ENCODE peak calls at places on chromosome 18, in four cellular contexts. O is kidney; U is CD8-positive, alpha-beta T cell; J is IMR-90. W is an unnamed sample.

GRCh38 chr18:49645836-49646235 is 84.0 kb downstream of the LIPG start:
- DNase-seq in J (peak; percentile 43), U (no peak), O (no peak), W (no peak)

GRCh38 chr18:7789853-7790552 is 222.9 kb downstream of the PTPRM start:
- DNase-seq in J (peak; percentile 55), O (no peak), U (no peak), W (no peak)

GRCh38 chr18:71443726-71444480 is 1100.2 kb downstream of the CBLN2 start:
- DNase-seq in O (no peak), U (no peak), J (no peak), W (no peak)

GRCh38 chr18:48997985-48998831 is 47.4 kb upstream of the SMAD7 start:
- DNase-seq in J (peak; percentile 97), O (peak; percentile 94), U (no peak), W (peak; percentile 87)

GRCh38 chr18:48442761-48443160 is 33.6 kb upstream of the ZBTB7C start:
- DNase-seq in O (no peak), U (no peak), J (peak; percentile 12), W (no peak)

GRCh38 chr18:57925706-57926105 is 118.3 kb upstream of the NEDD4L start:
- DNase-seq in O (no peak), U (no peak), J (peak; percentile 85), W (no peak)

GRCh38 chr18:30056528-30056927 is 986.0 kb downstream of the DSC3 start:
- DNase-seq in O (no peak), U (no peak), J (no peak), W (no peak)

GRCh38 chr18:6960656-6961055 is 156.9 kb downstream of the LAMA1 start:
- DNase-seq in J (peak; percentile 65), O (no peak), U (no peak), W (no peak)

GRCh38 chr18:55634545-55634944 is 46.6 kb upstream of the TCF4 start:
- DNase-seq in U (no peak), J (peak; percentile 84), O (no peak), W (no peak)

GRCh38 chr18:75869197-75869596 is 441.7 kb upstream of the SMIM21 start:
- DNase-seq in U (no peak), J (no peak), O (no peak), W (no peak)

GRCh38 chr18:76496200-76496890 is 1.3 kb upstream of the ZNF516 start:
- DNase-seq in U (peak; percentile 39), J (peak; percentile 74), O (peak; percentile 83), W (peak; percentile 88)

GRCh38 chr18:79395761-79396404 is at the start of gene NFATC1:
- DNase-seq in J (peak; percentile 67), O (peak; percentile 91), U (peak; percentile 61), W (peak; percentile 80)

GRCh38 chr18:8610442-8610801 is 1.2 kb downstream of the RAB12 start:
- DNase-seq in O (no peak), U (no peak), J (peak; percentile 19), W (no peak)

GRCh38 chr18:70022636-70023035 is 75.0 kb upstream of the CD226 start:
- DNase-seq in O (no peak), J (no peak), U (no peak), W (no peak)

GRCh38 chr18:10939822-10940221 is 209.5 kb downstream of the PIEZO2 start:
- DNase-seq in U (no peak), J (no peak), O (no peak), W (no peak)

GRCh38 chr18:45248240-45248903 is 366.9 kb upstream of the SLC14A2 start:
- DNase-seq in J (peak; percentile 81), U (no peak), O (no peak), W (no peak)

GRCh38 chr18:57803119-57803969 is at the start of gene ATP8B1:
- DNase-seq in U (no peak), O (peak; percentile 98), J (peak; percentile 73), W (peak; percentile 96)

GRCh38 chr18:49561377-49562193 is at the start of gene LIPG:
- DNase-seq in J (peak; percentile 50), U (no peak), O (peak; percentile 77), W (peak; percentile 58)

GRCh38 chr18:46067431-46068007 is 4.5 kb downstream of the PSTPIP2 start:
- DNase-seq in U (no peak), J (peak; percentile 40), O (peak; percentile 7), W (no peak)

GRCh38 chr18:79964330-79965118 is at the start of gene HSBP1L1:
- DNase-seq in U (peak; percentile 65), J (no peak), O (peak; percentile 91), W (peak; percentile 90)

GRCh38 chr18:7535436-7536190 is 31.5 kb upstream of the PTPRM start:
- DNase-seq in O (no peak), U (no peak), J (peak; percentile 1), W (no peak)

GRCh38 chr18:46672062-46672970 is 15.3 kb upstream of the LOXHD1 start:
- DNase-seq in J (peak; percentile 7), U (no peak), O (no peak), W (no peak)

GRCh38 chr18:50034029-50034428 is 160.9 kb downstream of the MYO5B start:
- DNase-seq in J (no peak), O (no peak), U (no peak), W (no peak)

GRCh38 chr18:40841473-40841872 is 1113.6 kb upstream of the PIK3C3 start:
- DNase-seq in J (peak; percentile 74), U (no peak), O (no peak), W (no peak)

GRCh38 chr18:69233465-69234054 is 167.1 kb upstream of the DOK6 start:
- DNase-seq in J (peak; percentile 20), O (no peak), U (no peak), W (no peak)

GRCh38 chr18:79242246-79242645 is 153.5 kb upstream of the NFATC1 start:
- DNase-seq in J (peak; percentile 4), O (no peak), U (no peak), W (no peak)

GRCh38 chr18:59042477-59042842 is 97.2 kb upstream of the SEC11C start:
- DNase-seq in J (no peak), O (no peak), U (no peak), W (no peak)

GRCh38 chr18:75216212-75216925 is 5.8 kb downstream of the TSHZ1 start:
- DNase-seq in U (no peak), O (no peak), J (peak; percentile 20), W (no peak)

GRCh38 chr18:72867721-72868665 is at the start of gene NETO1:
- DNase-seq in O (peak; percentile 67), J (no peak), U (no peak), W (no peak)

GRCh38 chr18:48038636-48039035 is 108.2 kb upstream of the SMAD2 start:
- DNase-seq in O (peak; percentile 34), J (no peak), U (no peak), W (no peak)

GRCh38 chr18:75223687-75224347 is 13.2 kb downstream of the TSHZ1 start:
- DNase-seq in J (peak; percentile 6), O (no peak), U (no peak), W (no peak)

GRCh38 chr18:78891185-78891762 is 88.3 kb upstream of the SALL3 start:
- DNase-seq in O (no peak), U (no peak), J (no peak), W (no peak)

GRCh38 chr18:65429601-65430000 is 321.2 kb upstream of the CDH7 start:
- DNase-seq in U (no peak), O (no peak), J (no peak), W (no peak)

GRCh38 chr18:63309422-63309821 is 10.1 kb downstream of the BCL2 start:
- DNase-seq in U (peak; percentile 39), J (no peak), O (no peak), W (no peak)

GRCh38 chr18:63312731-63313408 is 6.7 kb downstream of the BCL2 start:
- DNase-seq in U (no peak), O (no peak), J (no peak), W (no peak)

GRCh38 chr18:63313409-63313917 is 6.1 kb downstream of the BCL2 start:
- DNase-seq in J (no peak), O (no peak), U (no peak), W (no peak)

GRCh38 chr18:63314062-63314790 is 5.3 kb downstream of the BCL2 start:
- DNase-seq in O (no peak), J (no peak), U (no peak), W (no peak)

GRCh38 chr18:63311481-63312409 is 7.8 kb downstream of the BCL2 start:
- DNase-seq in U (no peak), O (no peak), J (no peak), W (no peak)
- H3K27ac ChIP-seq in U (no peak overlapping the region), O (peak overlapping the region; percentile 40), J (no peak overlapping the region), W (no peak overlapping the region)

GRCh38 chr18:13107074-13107473 is 111.5 kb upstream of the LDLRAD4 start:
- DNase-seq in J (peak; percentile 71), O (no peak), U (no peak), W (no peak)

GRCh38 chr18:13100942-13101658 is 109.9 kb downstream of the CEP192 start:
- DNase-seq in J (no peak), U (no peak), O (no peak), W (no peak)

GRCh38 chr18:13101659-13101992 is 110.5 kb downstream of the CEP192 start:
- DNase-seq in U (no peak), O (no peak), J (no peak), W (no peak)

GRCh38 chr18:13105059-13105458 is 113.5 kb upstream of the LDLRAD4 start:
- DNase-seq in J (no peak), U (no peak), O (no peak), W (no peak)

DNA sequence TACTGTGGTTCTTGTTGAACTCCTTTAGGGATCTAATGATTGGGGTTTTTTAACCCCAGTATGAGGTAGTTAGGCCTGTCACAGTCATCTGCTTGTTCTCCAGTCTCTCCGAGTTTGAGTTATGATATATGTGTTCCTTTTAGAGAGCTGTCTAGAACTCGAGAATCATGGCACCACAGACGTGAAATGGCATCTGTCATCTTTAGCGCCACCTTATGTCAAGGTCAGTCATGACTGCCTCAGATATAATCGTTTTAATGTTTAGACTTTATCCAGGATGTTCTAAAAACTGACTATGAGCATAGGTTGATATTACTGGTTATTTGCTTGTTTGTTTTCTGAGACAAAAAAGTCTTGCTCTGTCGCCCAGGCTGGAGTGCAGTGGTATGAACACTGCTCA is 112.2 kb downstream of the CEP192 start:
- DNase-seq in O (no peak), U (no peak), J (no peak), W (no peak)
- TF ChIP-seq CTCF in O (no peak), U (no peak), J (peak; percentile 18), W (peak; percentile 15)

DNA sequence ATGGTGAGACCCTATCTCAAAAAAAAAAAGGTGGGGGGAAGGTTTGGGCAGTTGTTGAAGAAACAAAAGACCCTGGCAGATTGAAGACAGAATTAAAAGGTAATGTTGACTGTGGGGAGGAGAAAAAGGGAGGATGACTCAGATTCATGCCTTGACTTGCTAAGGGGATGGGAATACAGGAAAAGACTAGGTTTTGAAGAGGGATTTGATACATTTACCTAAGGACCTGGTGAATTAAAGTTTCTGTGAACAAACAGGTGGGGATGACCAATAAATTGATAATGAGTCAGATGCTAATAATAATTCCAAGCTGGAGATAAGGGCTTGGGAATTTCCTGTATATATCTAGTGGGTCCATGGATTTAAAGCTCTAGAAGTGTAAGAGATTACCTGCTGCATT is 27.6 kb downstream of the TTR start:
- DNase-seq in O (no peak), U (no peak), J (no peak), W (no peak)
- H3K27ac ChIP-seq in O (no peak overlapping the region), U (no peak overlapping the region), J (no peak overlapping the region), W (no peak overlapping the region)

GRCh38 chr18:3236470-3236869 is 11.1 kb upstream of the MYL12A start:
- DNase-seq in J (no peak), U (no peak), O (no peak), W (no peak)

GRCh38 chr18:3233433-3234168 is 13.8 kb upstream of the MYOM1 start:
- DNase-seq in J (no peak), U (no peak), O (no peak), W (no peak)

GRCh38 chr18:3234457-3234856 is 13.1 kb upstream of the MYL12A start:
- DNase-seq in J (no peak), U (no peak), O (no peak), W (no peak)

GRCh38 chr18:3235846-3236245 is 11.8 kb upstream of the MYL12A start:
- DNase-seq in O (no peak), J (no peak), U (no peak), W (no peak)

GRCh38 chr18:3238742-3239141 is 8.9 kb upstream of the MYL12A start:
- DNase-seq in O (no peak), U (no peak), J (no peak), W (no peak)
- TF ChIP-seq CTCF in O (no peak), U (no peak), J (peak; percentile 14), W (no peak)